ENCODE peak calls at places on chromosome 11, in four cellular contexts. One of them, this sample, is unnamed.

GRCh38 chr11:96098511-96099241 is 174.8 kb upstream of the MTMR2 start:
- DNase-seq in A549: no peak
- DNase-seq in HepG2: peak
- DNase-seq in K562: no peak
- DNase-seq in this sample: no peak

GRCh38 chr11:43989162-43989961 is 46.9 kb downstream of the C11orf96 start:
- DNase-seq in A549: no peak
- DNase-seq in K562: no peak
- DNase-seq in HepG2: no peak
- DNase-seq in this sample: no peak

GRCh38 chr11:13168281-13168680 is 109.3 kb upstream of the BMAL1 start:
- DNase-seq in HepG2: no peak
- DNase-seq in A549: no peak
- DNase-seq in K562: no peak
- DNase-seq in this sample: no peak

GRCh38 chr11:104582431-104582830 is 315.8 kb downstream of the CASP12 start:
- DNase-seq in A549: no peak
- DNase-seq in K562: no peak
- DNase-seq in HepG2: no peak
- DNase-seq in this sample: no peak

GRCh38 chr11:72744474-72744873 is 7.7 kb downstream of the ARAP1 start:
- DNase-seq in HepG2: no peak
- DNase-seq in A549: no peak
- DNase-seq in K562: no peak
- DNase-seq in this sample: no peak

GRCh38 chr11:112780351-112781043 is 180.7 kb upstream of the NCAM1 start:
- DNase-seq in K562: no peak
- DNase-seq in A549: no peak
- DNase-seq in HepG2: no peak
- DNase-seq in this sample: no peak

GRCh38 chr11:35180311-35181233 is 41.6 kb downstream of the CD44 start:
- DNase-seq in K562: no peak
- DNase-seq in HepG2: no peak
- DNase-seq in A549: no peak
- DNase-seq in this sample: no peak

GRCh38 chr11:77699425-77699824 is 61.8 kb upstream of the CLNS1A start:
- DNase-seq in A549: no peak
- DNase-seq in K562: no peak
- DNase-seq in HepG2: no peak
- DNase-seq in this sample: no peak

GRCh38 chr11:79150320-79150719 is 290.5 kb downstream of the TENM4 start:
- DNase-seq in K562: no peak
- DNase-seq in A549: no peak
- DNase-seq in HepG2: no peak
- DNase-seq in this sample: no peak

GRCh38 chr11:31986201-31986889 is 104.5 kb upstream of the RCN1 start:
- DNase-seq in HepG2: no peak
- DNase-seq in K562: no peak
- DNase-seq in A549: no peak
- DNase-seq in this sample: no peak

GRCh38 chr11:130390071-130390758 is 38.2 kb downstream of the ADAMTS8 start:
- DNase-seq in K562: no peak
- DNase-seq in A549: peak
- DNase-seq in HepG2: peak
- DNase-seq in this sample: no peak

GRCh38 chr11:33256031-33256807 is 962 bp upstream of the HIPK3 start:
- DNase-seq in HepG2: no peak
- DNase-seq in K562: no peak
- DNase-seq in A549: peak
- DNase-seq in this sample: no peak

GRCh38 chr11:119585038-119585666 is 143.8 kb downstream of the NECTIN1 start:
- DNase-seq in HepG2: no peak
- DNase-seq in A549: no peak
- DNase-seq in K562: no peak
- DNase-seq in this sample: peak

GRCh38 chr11:76443254-76443935 is 1.4 kb upstream of the EMSY start:
- DNase-seq in HepG2: no peak
- DNase-seq in A549: no peak
- DNase-seq in K562: peak
- DNase-seq in this sample: no peak

GRCh38 chr11:1770061-1770460 is 6.3 kb upstream of the CTSD start:
- DNase-seq in A549: no peak
- DNase-seq in HepG2: no peak
- DNase-seq in K562: no peak
- DNase-seq in this sample: no peak

GRCh38 chr11:29336727-29337212 is 680.1 kb downstream of the KCNA4 start:
- DNase-seq in A549: no peak
- DNase-seq in HepG2: no peak
- DNase-seq in K562: no peak
- DNase-seq in this sample: no peak

GRCh38 chr11:42976636-42977217 is 335.1 kb upstream of the API5 start:
- DNase-seq in HepG2: no peak
- DNase-seq in K562: no peak
- DNase-seq in A549: no peak
- DNase-seq in this sample: no peak

GRCh38 chr11:44526438-44526837 is 39.0 kb upstream of the CD82 start:
- DNase-seq in K562: no peak
- DNase-seq in HepG2: no peak
- DNase-seq in A549: no peak
- DNase-seq in this sample: no peak

GRCh38 chr11:99682171-99682570 is 661.4 kb downstream of the CNTN5 start:
- DNase-seq in A549: no peak
- DNase-seq in K562: no peak
- DNase-seq in HepG2: no peak
- DNase-seq in this sample: no peak

GRCh38 chr11:122714021-122714420 is 58.5 kb downstream of the UBASH3B start:
- DNase-seq in K562: no peak
- DNase-seq in A549: no peak
- DNase-seq in HepG2: no peak
- DNase-seq in this sample: no peak

GRCh38 chr11:122711362-122711761 is 55.8 kb downstream of the UBASH3B start:
- DNase-seq in A549: no peak
- DNase-seq in HepG2: no peak
- DNase-seq in K562: no peak
- DNase-seq in this sample: no peak

GRCh38 chr11:122714484-122714883 is 59.0 kb downstream of the UBASH3B start:
- DNase-seq in HepG2: no peak
- DNase-seq in K562: no peak
- DNase-seq in A549: no peak
- DNase-seq in this sample: no peak

GRCh38 chr11:122709042-122709760 is 53.7 kb downstream of the UBASH3B start:
- DNase-seq in HepG2: no peak
- DNase-seq in A549: no peak
- DNase-seq in K562: no peak
- DNase-seq in this sample: no peak

GRCh38 chr11:122711831-122712378 is 56.4 kb downstream of the UBASH3B start:
- DNase-seq in HepG2: no peak
- DNase-seq in K562: no peak
- DNase-seq in A549: no peak
- DNase-seq in this sample: no peak
- TF ChIP-seq ESRRA in HepG2: no peak
- TF ChIP-seq ESRRA in K562: no peak
- TF ChIP-seq ESRRA in A549: no peak
- TF ChIP-seq ESRRA in this sample: no peak

GRCh38 chr11:65778901-65779668 is 1.7 kb downstream of the AP5B1 start:
- DNase-seq in K562: no peak
- DNase-seq in HepG2: no peak
- DNase-seq in A549: no peak
- DNase-seq in this sample: no peak
- TF ChIP-seq NR3C1 in K562: no peak
- TF ChIP-seq NR3C1 in HepG2: no peak
- TF ChIP-seq NR3C1 in A549: no peak
- TF ChIP-seq NR3C1 in this sample: no peak

GRCh38 chr11:125070699-125071254 is 7.7 kb downstream of the SLC37A2 start:
- DNase-seq in A549: no peak
- DNase-seq in HepG2: peak
- DNase-seq in K562: peak
- DNase-seq in this sample: no peak
- TF ChIP-seq ESRRA in A549: no peak
- TF ChIP-seq ESRRA in HepG2: no peak
- TF ChIP-seq ESRRA in K562: peak
- TF ChIP-seq ESRRA in this sample: no peak

GRCh38 chr11:15258433-15259350 is 144.0 kb downstream of the INSC start:
- DNase-seq in A549: peak
- DNase-seq in K562: no peak
- DNase-seq in HepG2: peak
- DNase-seq in this sample: no peak
- TF ChIP-seq NR3C1 in A549: no peak
- TF ChIP-seq NR3C1 in K562: no peak
- TF ChIP-seq NR3C1 in HepG2: no peak
- TF ChIP-seq NR3C1 in this sample: no peak

GRCh38 chr11:100928426-100928825 is 201.2 kb downstream of the PGR start:
- DNase-seq in K562: no peak
- DNase-seq in A549: no peak
- DNase-seq in HepG2: no peak
- DNase-seq in this sample: no peak

GRCh38 chr11:100936781-100937180 is 192.8 kb downstream of the PGR start:
- DNase-seq in A549: no peak
- DNase-seq in K562: no peak
- DNase-seq in HepG2: no peak
- DNase-seq in this sample: no peak

GRCh38 chr11:100929377-100929776 is 200.2 kb downstream of the PGR start:
- DNase-seq in A549: no peak
- DNase-seq in K562: no peak
- DNase-seq in HepG2: no peak
- DNase-seq in this sample: no peak

GRCh38 chr11:100930185-100930778 is 199.3 kb downstream of the PGR start:
- DNase-seq in HepG2: peak
- DNase-seq in A549: peak
- DNase-seq in K562: peak
- DNase-seq in this sample: no peak

DNA sequence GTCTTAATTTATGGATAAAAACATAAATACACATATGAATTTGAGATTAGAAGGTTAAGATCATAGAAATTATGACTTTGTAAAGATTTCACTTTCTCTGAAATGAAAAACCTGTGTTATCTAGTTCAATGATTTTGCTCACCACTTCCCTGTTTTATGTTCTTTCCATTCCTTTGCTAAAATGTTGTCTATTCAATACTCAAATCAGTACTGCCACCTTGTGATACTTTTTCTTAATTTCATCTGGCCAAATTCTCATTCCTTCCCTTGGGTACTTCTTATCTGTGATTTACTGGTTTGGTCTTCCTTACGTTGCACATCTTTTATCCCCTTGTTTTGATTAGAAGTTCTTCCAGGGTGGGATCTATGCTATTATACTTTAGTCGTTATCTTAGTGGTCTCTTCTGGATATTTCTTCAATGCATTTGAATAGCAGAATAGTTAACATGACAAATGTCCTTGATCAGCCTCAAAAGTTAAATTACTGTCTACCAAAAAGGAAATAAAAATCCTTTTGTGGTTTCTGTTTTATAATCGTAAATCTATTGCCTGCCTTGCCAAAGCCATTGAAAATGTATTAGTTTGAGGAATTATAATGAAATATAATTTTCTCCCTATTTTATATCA is 197.0 kb downstream of the PGR start:
- DNase-seq in HepG2: peak
- DNase-seq in K562: no peak
- DNase-seq in A549: peak
- DNase-seq in this sample: no peak
- TF ChIP-seq ESRRA in HepG2: no peak
- TF ChIP-seq ESRRA in K562: no peak
- TF ChIP-seq ESRRA in A549: no peak
- TF ChIP-seq ESRRA in this sample: no peak

GRCh38 chr11:92357344-92357743 is 132.7 kb downstream of the FAT3 start:
- DNase-seq in K562: no peak
- DNase-seq in A549: no peak
- DNase-seq in HepG2: peak
- DNase-seq in this sample: no peak
- TF ChIP-seq NR3C1 in K562: no peak
- TF ChIP-seq NR3C1 in A549: no peak
- TF ChIP-seq NR3C1 in HepG2: no peak
- TF ChIP-seq NR3C1 in this sample: no peak

DNA sequence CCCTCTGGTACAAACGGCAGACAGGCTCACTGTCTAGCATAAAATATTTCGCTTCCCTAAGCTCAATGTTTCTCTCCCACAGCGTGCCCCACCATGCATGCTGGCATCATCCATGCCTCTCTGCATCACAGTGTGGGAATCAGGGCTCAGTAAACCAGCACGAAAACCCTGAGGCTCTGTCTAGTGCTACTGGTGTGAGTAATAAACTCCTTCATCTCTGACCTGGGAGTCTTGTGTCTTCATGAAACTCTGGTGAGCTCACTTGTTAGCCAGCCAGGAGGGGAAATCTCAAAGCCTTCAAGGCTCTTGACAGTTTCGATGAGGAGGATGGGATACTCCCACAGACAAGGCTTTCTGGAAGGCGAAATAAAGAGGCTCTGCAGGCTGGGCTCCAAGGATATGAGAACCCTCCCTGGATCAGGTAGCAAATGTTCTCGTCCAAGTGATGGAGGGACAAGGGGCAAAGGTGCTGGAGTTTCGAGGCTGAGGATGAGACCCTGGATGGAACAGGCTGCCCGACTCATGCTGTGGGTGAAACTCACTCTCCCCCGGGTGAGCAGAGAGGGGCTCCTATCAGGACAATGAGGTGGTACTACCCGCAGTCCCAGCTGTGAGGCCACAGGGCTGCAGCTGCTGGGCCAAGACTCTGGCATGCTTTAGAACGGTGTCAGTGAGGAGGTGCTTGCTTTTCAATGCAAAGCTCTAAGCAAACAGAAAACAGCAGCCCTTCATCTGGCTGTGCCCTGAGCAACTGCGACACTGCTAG is 69.4 kb downstream of the SHANK2 start:
- DNase-seq in K562: no peak
- DNase-seq in A549: no peak
- DNase-seq in HepG2: no peak
- DNase-seq in this sample: no peak
- TF ChIP-seq ESRRA in K562: no peak
- TF ChIP-seq ESRRA in A549: no peak
- TF ChIP-seq ESRRA in HepG2: no peak
- TF ChIP-seq ESRRA in this sample: no peak

GRCh38 chr11:123300874-123301695 is 106.0 kb upstream of the CLMP start:
- DNase-seq in A549: no peak
- DNase-seq in HepG2: no peak
- DNase-seq in K562: no peak
- DNase-seq in this sample: no peak
- TF ChIP-seq NR3C1 in A549: no peak
- TF ChIP-seq NR3C1 in HepG2: no peak
- TF ChIP-seq NR3C1 in K562: no peak
- TF ChIP-seq NR3C1 in this sample: no peak

This sample was measured in WTC11.